ENCODE peak calls at places on chromosomes 2 and 18, in four cellular contexts. One of them, this sample, is unnamed.

GRCh38 chr2:37570773-37571570 is 100.5 kb downstream of the CDC42EP3 start:
- DNase-seq in H9: no peak
- DNase-seq in IMR-90: peak; percentile 93
- DNase-seq in neuronal stem cell: no peak
- DNase-seq in this sample: peak; percentile 95

GRCh38 chr18:44770641-44771040 is 90.0 kb downstream of the SETBP1 start:
- DNase-seq in H9: no peak
- DNase-seq in IMR-90: no peak
- DNase-seq in neuronal stem cell: no peak
- DNase-seq in this sample: no peak

GRCh38 chr18:44896817-44897216 is 216.1 kb downstream of the SETBP1 start:
- DNase-seq in H9: no peak
- DNase-seq in IMR-90: no peak
- DNase-seq in neuronal stem cell: no peak
- DNase-seq in this sample: no peak

GRCh38 chr2:169095631-169096105 is 26.3 kb downstream of the DHRS9 start:
- DNase-seq in H9: no peak
- DNase-seq in IMR-90: peak; percentile 69
- DNase-seq in neuronal stem cell: no peak
- DNase-seq in this sample: peak; percentile 79

GRCh38 chr18:23719634-23720201 is 30.5 kb downstream of the LAMA3 start:
- DNase-seq in H9: no peak
- DNase-seq in IMR-90: peak; percentile 98
- DNase-seq in neuronal stem cell: no peak
- DNase-seq in this sample: peak; percentile 95

GRCh38 chr18:45670281-45670962 is 53.6 kb upstream of the SLC14A1 start:
- DNase-seq in H9: no peak
- DNase-seq in IMR-90: peak; percentile 85
- DNase-seq in neuronal stem cell: no peak
- DNase-seq in this sample: peak; percentile 43

GRCh38 chr18:49963217-49963616 is 149.9 kb upstream of the ACAA2 start:
- DNase-seq in H9: no peak
- DNase-seq in IMR-90: no peak
- DNase-seq in neuronal stem cell: no peak
- DNase-seq in this sample: no peak

GRCh38 chr18:59864446-59864764 is 35.4 kb upstream of the PMAIP1 start:
- DNase-seq in H9: no peak
- DNase-seq in IMR-90: no peak
- DNase-seq in neuronal stem cell: no peak
- DNase-seq in this sample: no peak

GRCh38 chr2:96951125-96951654 is 35.2 kb downstream of the FAM178B start:
- DNase-seq in H9: peak; percentile 96
- DNase-seq in IMR-90: peak; percentile 41
- DNase-seq in neuronal stem cell: peak; percentile 64
- DNase-seq in this sample: peak; percentile 47

GRCh38 chr2:164779383-164780057 is 62.1 kb downstream of the COBLL1 start:
- DNase-seq in H9: no peak
- DNase-seq in IMR-90: no peak
- DNase-seq in neuronal stem cell: no peak
- DNase-seq in this sample: no peak

GRCh38 chr2:73915437-73915993 is 11.2 kb upstream of the DGUOK start:
- DNase-seq in H9: no peak
- DNase-seq in IMR-90: no peak
- DNase-seq in neuronal stem cell: no peak
- DNase-seq in this sample: no peak

GRCh38 chr2:227643990-227644551 is 22.5 kb upstream of the SCYGR5 start:
- DNase-seq in H9: no peak
- DNase-seq in IMR-90: no peak
- DNase-seq in neuronal stem cell: peak; percentile 5
- DNase-seq in this sample: no peak

GRCh38 chr2:53632714-53633113 is 134.9 kb upstream of the CHAC2 start:
- DNase-seq in H9: no peak
- DNase-seq in IMR-90: peak; percentile 2
- DNase-seq in neuronal stem cell: no peak
- DNase-seq in this sample: peak; percentile 6

GRCh38 chr2:71483246-71483645 is 29.9 kb downstream of the DYSF start:
- DNase-seq in H9: no peak
- DNase-seq in IMR-90: no peak
- DNase-seq in neuronal stem cell: no peak
- DNase-seq in this sample: no peak

GRCh38 chr2:105296017-105296611 is 33.4 kb downstream of the TGFBRAP1 start:
- DNase-seq in H9: no peak
- DNase-seq in IMR-90: no peak
- DNase-seq in neuronal stem cell: no peak
- DNase-seq in this sample: no peak

GRCh38 chr2:120432293-120432975 is 86.5 kb downstream of the INHBB start:
- DNase-seq in H9: peak; percentile 34
- DNase-seq in IMR-90: no peak
- DNase-seq in neuronal stem cell: no peak
- DNase-seq in this sample: no peak

GRCh38 chr2:171703574-171704347 is 16.5 kb downstream of the DYNC1I2 start:
- DNase-seq in H9: no peak
- DNase-seq in IMR-90: peak; percentile 56
- DNase-seq in neuronal stem cell: peak; percentile 30
- DNase-seq in this sample: peak; percentile 46

GRCh38 chr2:159199751-159200465 is 86.6 kb downstream of the WDSUB1 start:
- DNase-seq in H9: no peak
- DNase-seq in IMR-90: peak; percentile 39
- DNase-seq in neuronal stem cell: no peak
- DNase-seq in this sample: peak; percentile 20

GRCh38 chr18:46220116-46220515 is 115.9 kb downstream of the HAUS1 start:
- DNase-seq in H9: no peak
- DNase-seq in IMR-90: peak; percentile 92
- DNase-seq in neuronal stem cell: no peak
- DNase-seq in this sample: peak; percentile 53

GRCh38 chr2:77161009-77161408 is 361.2 kb downstream of the LRRTM4 start:
- DNase-seq in H9: no peak
- DNase-seq in IMR-90: peak; percentile 3
- DNase-seq in neuronal stem cell: no peak
- DNase-seq in this sample: peak; percentile 28

GRCh38 chr2:177332041-177332991 is 60.3 kb upstream of the AGPS start:
- DNase-seq in H9: no peak
- DNase-seq in IMR-90: peak; percentile 83
- DNase-seq in neuronal stem cell: peak; percentile 57
- DNase-seq in this sample: peak; percentile 86

GRCh38 chr2:221097568-221097915 is 474.6 kb downstream of the EPHA4 start:
- DNase-seq in H9: no peak
- DNase-seq in IMR-90: peak; percentile 92
- DNase-seq in neuronal stem cell: no peak
- DNase-seq in this sample: peak; percentile 78

GRCh38 chr18:31301201-31301655 is 16.7 kb upstream of the DSG1 start:
- DNase-seq in H9: peak; percentile 28
- DNase-seq in IMR-90: peak; percentile 7
- DNase-seq in neuronal stem cell: peak; percentile 30
- DNase-seq in this sample: no peak

GRCh38 chr2:64730551-64731305 is 77.0 kb upstream of the SERTAD2 start:
- DNase-seq in H9: no peak
- DNase-seq in IMR-90: peak; percentile 90
- DNase-seq in neuronal stem cell: no peak
- DNase-seq in this sample: peak; percentile 91

GRCh38 chr2:26727641-26728561 is 35.4 kb downstream of the KCNK3 start:
- DNase-seq in H9: peak; percentile 49
- DNase-seq in IMR-90: no peak
- DNase-seq in neuronal stem cell: no peak
- DNase-seq in this sample: no peak

GRCh38 chr2:28277466-28277865 is 115.2 kb upstream of the FOSL2 start:
- DNase-seq in H9: no peak
- DNase-seq in IMR-90: no peak
- DNase-seq in neuronal stem cell: no peak
- DNase-seq in this sample: no peak

GRCh38 chr2:67423489-67423888 is 26.4 kb downstream of the ETAA1 start:
- DNase-seq in H9: no peak
- DNase-seq in IMR-90: no peak
- DNase-seq in neuronal stem cell: no peak
- DNase-seq in this sample: no peak

GRCh38 chr2:175463639-175464310 is 282.3 kb upstream of the ATP5MC3 start:
- DNase-seq in H9: peak; percentile 43
- DNase-seq in IMR-90: no peak
- DNase-seq in neuronal stem cell: no peak
- DNase-seq in this sample: no peak

GRCh38 chr18:25289040-25289631 is 62.8 kb downstream of the ZNF521 start:
- DNase-seq in H9: no peak
- DNase-seq in IMR-90: peak; percentile 91
- DNase-seq in neuronal stem cell: no peak
- DNase-seq in this sample: peak; percentile 98

GRCh38 chr2:181596556-181596955 is 60.3 kb downstream of the CERKL start:
- DNase-seq in H9: no peak
- DNase-seq in IMR-90: no peak
- DNase-seq in neuronal stem cell: no peak
- DNase-seq in this sample: no peak

GRCh38 chr2:69020496-69020895 is 7.5 kb downstream of the ANTXR1 start:
- DNase-seq in H9: no peak
- DNase-seq in IMR-90: no peak
- DNase-seq in neuronal stem cell: no peak
- DNase-seq in this sample: no peak

GRCh38 chr2:239826786-239827510 is 198.2 kb downstream of the NDUFA10 start:
- DNase-seq in H9: peak; percentile 14
- DNase-seq in IMR-90: no peak
- DNase-seq in neuronal stem cell: no peak
- DNase-seq in this sample: no peak

GRCh38 chr18:8052237-8052701 is 485.2 kb downstream of the PTPRM start:
- DNase-seq in H9: no peak
- DNase-seq in IMR-90: peak; percentile 26
- DNase-seq in neuronal stem cell: no peak
- DNase-seq in this sample: peak; percentile 6

GRCh38 chr2:19114754-19115231 is 243.6 kb downstream of the OSR1 start:
- DNase-seq in H9: no peak
- DNase-seq in IMR-90: no peak
- DNase-seq in neuronal stem cell: no peak
- DNase-seq in this sample: peak; percentile 31

GRCh38 chr2:239132156-239132709 is 268.6 kb downstream of the HDAC4 start:
- DNase-seq in H9: no peak
- DNase-seq in IMR-90: no peak
- DNase-seq in neuronal stem cell: no peak
- DNase-seq in this sample: no peak

GRCh38 chr18:56068030-56068671 is 480.2 kb upstream of the TCF4 start:
- DNase-seq in H9: no peak
- DNase-seq in IMR-90: peak; percentile 89
- DNase-seq in neuronal stem cell: no peak
- DNase-seq in this sample: peak; percentile 35

GRCh38 chr2:217903142-217903858 is 99.5 kb downstream of the TNS1 start:
- DNase-seq in H9: no peak
- DNase-seq in IMR-90: no peak
- DNase-seq in neuronal stem cell: no peak
- DNase-seq in this sample: no peak
- H2BK5ac ChIP-seq in H9: no peak overlapping the region
- H2BK5ac ChIP-seq in IMR-90: peak overlapping the region; percentile 85
- H2BK5ac ChIP-seq in neuronal stem cell: no peak overlapping the region
- H2BK5ac ChIP-seq in this sample: no peak overlapping the region

DNA sequence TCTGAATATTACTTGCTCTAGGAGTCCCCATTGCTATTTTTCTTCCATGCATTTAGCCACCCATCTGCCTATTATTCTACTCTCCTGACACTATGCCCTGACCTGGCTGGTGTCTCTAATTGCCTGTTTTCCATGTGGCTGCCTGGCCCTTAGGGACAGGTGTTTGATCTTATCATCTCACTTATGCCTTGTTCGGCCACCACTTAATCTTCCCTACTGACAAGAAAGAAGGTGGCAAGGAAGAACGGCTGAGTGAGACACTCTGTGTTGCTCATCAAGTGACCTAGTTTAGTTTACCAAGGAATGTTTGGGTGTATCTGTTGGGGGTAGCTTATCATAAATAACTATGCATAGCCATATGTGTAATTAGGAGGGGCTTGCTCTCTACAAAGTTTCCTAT is 50.4 kb upstream of the RAPH1 start:
- DNase-seq in H9: no peak
- DNase-seq in IMR-90: no peak
- DNase-seq in neuronal stem cell: no peak
- DNase-seq in this sample: no peak
- H3K4me2 ChIP-seq in H9: no peak overlapping the region
- H3K4me2 ChIP-seq in IMR-90: no peak overlapping the region
- H3K4me2 ChIP-seq in neuronal stem cell: no peak overlapping the region
- H3K4me2 ChIP-seq in this sample: no peak overlapping the region

DNA sequence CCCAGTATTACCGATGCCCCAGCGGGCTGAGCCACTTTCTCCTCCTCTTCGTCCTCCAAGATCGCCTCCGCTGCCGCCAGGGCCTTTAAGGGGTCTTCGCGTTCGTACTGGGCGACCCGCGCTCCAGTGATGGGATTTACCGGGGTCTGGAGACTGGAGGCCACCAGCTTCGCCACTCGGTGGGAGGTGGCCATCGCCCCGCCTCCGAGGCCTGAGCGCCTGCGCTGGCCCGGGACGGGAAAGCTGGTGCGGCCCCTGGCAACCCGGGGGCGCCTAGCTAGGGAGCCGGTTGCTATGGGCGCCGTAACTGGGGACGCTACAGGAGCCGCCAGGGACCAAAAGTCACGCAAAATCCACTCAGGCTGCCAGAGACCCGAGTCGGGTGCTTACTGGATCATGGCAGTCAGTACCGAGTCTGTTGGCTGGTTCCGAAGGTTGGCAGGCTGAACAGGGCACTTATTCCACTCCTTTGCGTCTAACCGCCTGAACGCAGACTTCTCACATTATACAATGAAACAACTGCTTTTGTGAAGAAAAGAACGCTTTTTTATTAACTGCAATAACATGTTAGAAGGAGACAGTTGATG is at the start of gene FAM161A:
- DNase-seq in H9: peak; percentile 89
- DNase-seq in IMR-90: peak; percentile 77
- DNase-seq in neuronal stem cell: peak; percentile 87
- DNase-seq in this sample: peak; percentile 90
- H2BK5ac ChIP-seq in H9: no peak within 1 kb of the TSS
- H2BK5ac ChIP-seq in IMR-90: peak within 1 kb of the TSS; percentile 92
- H2BK5ac ChIP-seq in neuronal stem cell: peak within 1 kb of the TSS; percentile 56
- H2BK5ac ChIP-seq in this sample: no peak within 1 kb of the TSS

GRCh38 chr2:100065029-100065428 is 77.4 kb downstream of the AFF3 start:
- DNase-seq in H9: no peak
- DNase-seq in IMR-90: no peak
- DNase-seq in neuronal stem cell: no peak
- DNase-seq in this sample: no peak
- H3K4me2 ChIP-seq in H9: no peak overlapping the region
- H3K4me2 ChIP-seq in IMR-90: no peak overlapping the region
- H3K4me2 ChIP-seq in neuronal stem cell: no peak overlapping the region
- H3K4me2 ChIP-seq in this sample: no peak overlapping the region

GRCh38 chr18:48878471-48878870 is 72.3 kb downstream of the SMAD7 start:
- DNase-seq in H9: no peak
- DNase-seq in IMR-90: no peak
- DNase-seq in neuronal stem cell: no peak
- DNase-seq in this sample: no peak
- H2BK5ac ChIP-seq in H9: no peak overlapping the region
- H2BK5ac ChIP-seq in IMR-90: no peak overlapping the region
- H2BK5ac ChIP-seq in neuronal stem cell: no peak overlapping the region
- H2BK5ac ChIP-seq in this sample: peak overlapping the region; percentile 25

This sample was measured in mesenchymal stem cell.